ENCODE peak calls at places on chromosomes 3 and 15, in ten cellular contexts. O is cardiac muscle cell; L is right cardiac atrium; M is CD4-positive, CD25-positive, alpha-beta regulatory T cell; C is sigmoid colon; U is uterus; E is H9; D is adipocyte; B is tibial artery; Y is hepatocyte. J is an unnamed sample.
A peak's percentile ranks its signal among the peaks of the same experiment; 100 is the strongest.

GRCh38 chr3:44042772-44043171 is 198.9 kb upstream of the TOPAZ1 start:
- DNase-seq in O (no peak), L (no peak), M (no peak), C (no peak), U (no peak), E (no peak), D (no peak), B (no peak), Y (no peak), J (no peak)

GRCh38 chr3:46960081-46960701 is 16.4 kb downstream of the CCDC12 start:
- DNase-seq in O (peak; percentile 53), L (no peak), M (no peak), C (no peak), U (no peak), E (no peak), D (peak; percentile 57), B (peak; percentile 56), Y (peak; percentile 68), J (no peak)

GRCh38 chr3:179069762-179070390 is 1.7 kb downstream of the ZMAT3 start:
- DNase-seq in O (peak; percentile 32), L (no peak), M (no peak), C (no peak), U (no peak), E (no peak), D (peak; percentile 61), B (no peak), Y (no peak), J (no peak)

GRCh38 chr3:119885746-119886530 is 104.0 kb downstream of the NR1I2 start:
- DNase-seq in O (peak; percentile 11), L (no peak), M (no peak), C (no peak), U (no peak), E (no peak), D (no peak), B (no peak), Y (no peak), J (no peak)

GRCh38 chr3:190265126-190265525 is 57.1 kb downstream of the CLDN1 start:
- DNase-seq in O (peak; percentile 26), L (no peak), M (no peak), C (no peak), U (no peak), E (no peak), D (peak; percentile 28), B (no peak), Y (no peak), J (no peak)

GRCh38 chr3:71547254-71548198 is 36.0 kb downstream of the FOXP1 start:
- DNase-seq in O (peak; percentile 64), L (no peak), M (no peak), C (no peak), U (no peak), E (no peak), D (peak; percentile 68), B (no peak), Y (peak; percentile 27), J (no peak)

GRCh38 chr15:86571873-86572272 is 492.2 kb downstream of the AGBL1 start:
- DNase-seq in O (no peak), L (no peak), M (no peak), C (no peak), U (no peak), E (no peak), D (no peak), B (no peak), Y (no peak), J (no peak)

GRCh38 chr3:89227218-89227617 is 119.8 kb downstream of the EPHA3 start:
- DNase-seq in O (peak; percentile 5), L (no peak), M (no peak), C (no peak), U (no peak), E (no peak), D (peak; percentile 41), B (no peak), Y (no peak), J (no peak)

DNA sequence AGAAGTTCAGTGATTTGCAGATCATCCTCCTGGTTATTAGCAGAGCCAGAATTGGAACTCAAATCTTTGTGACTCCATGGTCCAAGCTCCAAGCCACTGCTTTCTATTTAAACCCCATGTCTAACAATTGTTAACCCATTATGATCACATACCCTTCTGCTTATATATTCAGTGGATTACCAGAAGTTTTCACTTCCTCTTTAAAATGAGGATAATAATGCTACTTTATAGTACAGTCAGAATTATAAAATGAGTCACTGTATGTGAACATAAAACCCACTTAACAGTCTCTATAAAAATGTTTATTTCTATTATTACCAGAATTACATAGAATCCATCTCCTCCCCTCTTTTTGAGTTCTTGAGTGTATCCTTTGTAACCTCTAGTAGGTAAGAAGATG is 550.7 kb upstream of the DPPA4 start:
- DNase-seq in O (no peak), L (no peak), M (no peak), C (no peak), U (no peak), E (no peak), D (no peak), B (no peak), Y (no peak), J (no peak)
- H3K4me1 ChIP-seq in O (no peaks in the 10 kb centered on the region), L (no peaks in the 10 kb centered on the region), M (no peaks in the 10 kb centered on the region), C (no peaks in the 10 kb centered on the region), U (no peaks in the 10 kb centered on the region), E (no peaks in the 10 kb centered on the region), D (no peaks in the 10 kb centered on the region), B (no peaks in the 10 kb centered on the region), Y (no peaks in the 10 kb centered on the region), J (no peaks in the 10 kb centered on the region)

GRCh38 chr3:197238842-197239241 is 59.6 kb downstream of the DLG1 start:
- DNase-seq in O (no peak), L (no peak), M (no peak), C (no peak), U (no peak), E (no peak), D (no peak), B (no peak), Y (no peak), J (no peak)

GRCh38 chr3:197237897-197238296 is 60.5 kb downstream of the DLG1 start:
- DNase-seq in O (no peak), L (no peak), M (no peak), C (no peak), U (no peak), E (no peak), D (no peak), B (no peak), Y (no peak), J (no peak)

GRCh38 chr3:197242784-197243432 is 55.5 kb downstream of the DLG1 start:
- DNase-seq in O (no peak), L (no peak), M (no peak), C (no peak), U (no peak), E (peak; percentile 49), D (no peak), B (no peak), Y (peak; percentile 33), J (no peak)

GRCh38 chr3:197241173-197241572 is 57.2 kb downstream of the DLG1 start:
- DNase-seq in O (peak; percentile 31), L (no peak), M (no peak), C (no peak), U (no peak), E (no peak), D (no peak), B (no peak), Y (no peak), J (no peak)

GRCh38 chr3:197239857-197240256 is 58.6 kb downstream of the DLG1 start:
- DNase-seq in O (peak; percentile 18), L (no peak), M (no peak), C (no peak), U (no peak), E (no peak), D (no peak), B (no peak), Y (no peak), J (no peak)
- H3K9me3 ChIP-seq in O (no peaks in the 10 kb centered on the region), L (peaks cover 3% of the 10 kb centered on the region), M (peaks cover 33% of the 10 kb centered on the region), C (peaks cover 5% of the 10 kb centered on the region), U (peaks cover 9% of the 10 kb centered on the region), E (peaks cover 7% of the 10 kb centered on the region), D (peaks cover 20% of the 10 kb centered on the region), B (peaks cover 34% of the 10 kb centered on the region), Y (no peaks in the 10 kb centered on the region), J (peaks cover 42% of the 10 kb centered on the region)

GRCh38 chr15:63473007-63473748 is 31.2 kb upstream of the USP3 start:
- DNase-seq in O (no peak), L (no peak), M (no peak), C (no peak), U (no peak), E (no peak), D (no peak), B (no peak), Y (no peak), J (no peak)

GRCh38 chr15:63469984-63470383 is 34.4 kb upstream of the USP3 start:
- DNase-seq in O (no peak), L (no peak), M (no peak), C (no peak), U (no peak), E (no peak), D (no peak), B (no peak), Y (no peak), J (no peak)

GRCh38 chr15:63465104-63465503 is 39.3 kb upstream of the USP3 start:
- DNase-seq in O (peak; percentile 69), L (no peak), M (no peak), C (no peak), U (no peak), E (no peak), D (peak; percentile 28), B (no peak), Y (no peak), J (no peak)

GRCh38 chr15:63466378-63467192 is 37.8 kb upstream of the USP3 start:
- DNase-seq in O (peak; percentile 72), L (no peak), M (peak; percentile 76), C (no peak), U (no peak), E (peak; percentile 67), D (peak; percentile 80), B (no peak), Y (peak; percentile 72), J (no peak)

DNA sequence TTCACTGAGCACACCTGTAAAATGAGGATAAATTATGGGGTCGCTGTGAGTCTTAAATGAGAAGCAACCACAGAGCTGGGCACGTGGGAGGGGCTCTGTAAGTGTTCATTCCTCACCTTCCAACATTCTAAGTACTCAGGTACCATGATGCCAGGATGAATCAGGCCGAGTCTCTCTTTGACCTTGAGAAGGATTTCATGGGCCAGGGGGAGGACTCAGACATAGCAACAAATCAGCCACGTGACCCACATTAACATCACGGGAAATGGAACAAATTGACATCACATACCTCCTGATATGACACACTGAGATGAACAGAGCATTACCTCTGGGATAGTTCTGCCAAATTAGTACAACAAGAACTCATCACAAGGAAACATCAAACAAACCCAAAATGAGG is 35.2 kb upstream of the USP3 start:
- DNase-seq in O (no peak), L (no peak), M (no peak), C (no peak), U (no peak), E (no peak), D (no peak), B (no peak), Y (no peak), J (no peak)
- H3K4me1 ChIP-seq in O (peaks cover 2% of the 10 kb centered on the region), L (peaks cover 3% of the 10 kb centered on the region), M (peaks cover 8% of the 10 kb centered on the region), C (peaks cover 21% of the 10 kb centered on the region), U (peaks cover 2% of the 10 kb centered on the region), E (no peaks in the 10 kb centered on the region), D (peaks cover 18% of the 10 kb centered on the region), B (no peaks in the 10 kb centered on the region), Y (peaks cover 32% of the 10 kb centered on the region), J (peaks cover 5% of the 10 kb centered on the region)

GRCh38 chr15:22240403-22240802 is 160.1 kb downstream of the OR4M2 start:
- DNase-seq in O (no peak), L (no peak), M (no peak), C (no peak), U (no peak), E (no peak), D (no peak), B (no peak), Y (no peak), J (no peak)

GRCh38 chr15:22237891-22238275 is 157.6 kb downstream of the OR4M2 start:
- DNase-seq in O (no peak), L (no peak), M (no peak), C (no peak), U (no peak), E (no peak), D (no peak), B (no peak), Y (no peak), J (no peak)

GRCh38 chr15:22232675-22233074 is 152.3 kb downstream of the OR4M2 start:
- DNase-seq in O (no peak), L (no peak), M (no peak), C (no peak), U (no peak), E (no peak), D (no peak), B (no peak), Y (no peak), J (no peak)

GRCh38 chr15:22239806-22240180 is 159.5 kb downstream of the OR4M2 start:
- DNase-seq in O (no peak), L (no peak), M (no peak), C (no peak), U (no peak), E (no peak), D (no peak), B (no peak), Y (no peak), J (no peak)

DNA sequence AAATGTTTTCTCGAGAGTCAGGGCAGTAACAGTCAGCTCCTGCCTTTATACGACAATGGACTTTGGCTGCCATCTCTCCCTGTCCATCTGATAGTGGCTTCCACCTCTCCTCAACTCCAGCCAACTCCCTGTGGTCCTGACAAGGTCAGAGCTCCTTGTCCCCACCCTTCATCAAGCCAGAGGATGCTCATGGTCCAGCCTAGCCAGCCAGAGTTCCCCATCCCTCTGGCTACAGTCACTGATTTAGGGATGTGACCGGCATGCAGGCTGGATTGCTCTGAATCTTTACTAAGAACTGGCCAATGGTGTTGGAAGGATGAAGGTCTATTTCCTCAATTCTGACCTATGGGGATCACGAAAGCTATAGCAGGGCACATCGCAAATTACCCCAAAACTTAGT is 156.1 kb downstream of the OR4M2 start:
- DNase-seq in O (no peak), L (no peak), M (no peak), C (no peak), U (no peak), E (no peak), D (no peak), B (no peak), Y (no peak), J (no peak)
- H3K9me3 ChIP-seq in O (peaks cover 9% of the 10 kb centered on the region), L (no peaks in the 10 kb centered on the region), M (no peaks in the 10 kb centered on the region), C (no peaks in the 10 kb centered on the region), U (no peaks in the 10 kb centered on the region), E (peaks cover 93% of the 10 kb centered on the region), D (peaks cover 4% of the 10 kb centered on the region), B (no peaks in the 10 kb centered on the region), Y (peaks cover 8% of the 10 kb centered on the region), J (no peaks in the 10 kb centered on the region)